ENCODE peak calls at places on chromosomes 6 and 20, in six cellular contexts. J, T, H, O, A and V are unnamed samples.

GRCh38 chr20:32336918-32337347 is 21.2 kb upstream of the ASXL1 start:
- DNase-seq in T (peak; percentile 53), A (no peak), H (no peak), O (no peak), J (peak; percentile 79), V (no peak)

GRCh38 chr6:37054171-37054570 is 48.7 kb downstream of the FGD2 start:
- DNase-seq in O (no peak), J (no peak), H (no peak), A (no peak), T (no peak), V (no peak)

GRCh38 chr20:23937303-23938117 is 51.1 kb downstream of the GGTLC1 start:
- DNase-seq in T (peak; percentile 51), J (peak; percentile 37), A (peak; percentile 15), H (peak; percentile 73), O (peak; percentile 78), V (peak; percentile 50)

GRCh38 chr20:53652090-53652858 is 58.6 kb upstream of the ZNF217 start:
- DNase-seq in H (no peak), A (no peak), O (no peak), J (peak; percentile 71), T (no peak), V (no peak)

GRCh38 chr20:52275243-52275817 is 83.8 kb upstream of the ZFP64 start:
- DNase-seq in A (no peak), T (no peak), J (peak; percentile 76), H (no peak), O (no peak), V (no peak)

GRCh38 chr20:41364236-41364855 is 2.3 kb downstream of the EMILIN3 start:
- DNase-seq in O (no peak), A (no peak), J (no peak), T (no peak), H (no peak), V (no peak)

GRCh38 chr6:135905604-135906300 is 54.3 kb downstream of the PDE7B start:
- DNase-seq in T (no peak), H (no peak), A (no peak), O (no peak), J (no peak), V (peak; percentile 35)

GRCh38 chr6:155939253-155939652 is 483.6 kb upstream of the NOX3 start:
- DNase-seq in A (no peak), T (no peak), J (no peak), O (no peak), H (no peak), V (no peak)

GRCh38 chr20:46562373-46563169 is 12.1 kb upstream of the OCSTAMP start:
- DNase-seq in T (peak; percentile 70), A (peak; percentile 47), J (peak; percentile 59), O (peak; percentile 85), H (peak; percentile 78), V (peak; percentile 66)

GRCh38 chr6:7730852-7731251 is 5.0 kb downstream of the BMP6 start:
- DNase-seq in J (peak; percentile 66), A (peak; percentile 54), O (no peak), T (peak; percentile 57), H (no peak), V (no peak)

GRCh38 chr6:63813531-63813930 is 177.9 kb downstream of the PHF3 start:
- DNase-seq in A (no peak), T (no peak), J (peak; percentile 31), O (no peak), H (no peak), V (no peak)

GRCh38 chr6:86942761-86943526 is 5.6 kb downstream of the HTR1E start:
- DNase-seq in T (no peak), H (no peak), A (no peak), O (no peak), J (no peak), V (no peak)

GRCh38 chr6:149867876-149868640 is 3.9 kb upstream of the LRP11 start:
- DNase-seq in T (no peak), J (no peak), O (no peak), A (peak; percentile 76), H (no peak), V (no peak)

GRCh38 chr20:52945862-52946522 is 26.2 kb upstream of the TSHZ2 start:
- DNase-seq in J (no peak), O (no peak), T (no peak), H (no peak), A (peak; percentile 85), V (no peak)

GRCh38 chr20:45911486-45912343 is at the start of gene PLTP:
- DNase-seq in A (peak; percentile 60), H (peak; percentile 80), O (peak; percentile 69), T (peak; percentile 68), J (peak; percentile 76), V (peak; percentile 89)

GRCh38 chr6:126152346-126152745 is 166.0 kb downstream of the TRMT11 start:
- DNase-seq in O (no peak), A (no peak), H (no peak), T (no peak), J (no peak), V (no peak)

GRCh38 chr20:6999381-6999780 is 231.9 kb downstream of the BMP2 start:
- DNase-seq in A (no peak), T (no peak), H (no peak), J (no peak), O (no peak), V (no peak)

GRCh38 chr20:42352096-42352495 is 733.9 kb upstream of the CHD6 start:
- DNase-seq in O (no peak), H (no peak), T (no peak), A (no peak), J (no peak), V (no peak)

GRCh38 chr20:24968278-24968677 is 19.2 kb downstream of the CST7 start:
- DNase-seq in H (no peak), T (no peak), O (no peak), A (no peak), J (no peak), V (no peak)

GRCh38 chr20:20733943-20734342 is 21.5 kb upstream of the RALGAPA2 start:
- DNase-seq in O (no peak), T (no peak), H (no peak), A (no peak), J (no peak), V (no peak)

GRCh38 chr6:108684809-108685329 is 124.2 kb downstream of the FOXO3 start:
- DNase-seq in H (no peak), A (peak; percentile 38), O (no peak), J (peak; percentile 95), T (no peak), V (no peak)

GRCh38 chr6:122736166-122736565 is 43.4 kb upstream of the FABP7 start:
- DNase-seq in H (no peak), O (no peak), J (peak; percentile 57), A (peak; percentile 74), T (no peak), V (no peak)

GRCh38 chr6:34526241-34526972 is 29.7 kb downstream of the SPDEF start:
- DNase-seq in T (no peak), H (no peak), O (no peak), J (no peak), A (no peak), V (no peak)

GRCh38 chr20:8218861-8219260 is 86.8 kb downstream of the PLCB1 start:
- DNase-seq in T (no peak), J (no peak), A (no peak), H (no peak), O (no peak), V (no peak)